ENCODE peak calls at places on chromosomes 2 and 18, in five cellular contexts. X is H1, E is cardiac muscle cell, Y is HCT116, P is caudate nucleus. A is an unnamed sample.

GRCh38 chr2:24920813-24921441 is 890 bp upstream of the ADCY3 start:
- DNase-seq in X (no peak), E (no peak), Y (no peak), P (no peak), A (no peak)

GRCh38 chr2:239368906-239369584 is 31.8 kb downstream of the HDAC4 start:
- DNase-seq in X (no peak), E (no peak), Y (no peak), P (no peak), A (no peak)

GRCh38 chr2:178392215-178392614 is 58.8 kb downstream of the PRKRA start:
- DNase-seq in X (no peak), E (peak; percentile 23), Y (no peak), P (no peak), A (no peak)

GRCh38 chr2:164725542-164725941 is 104.3 kb upstream of the GRB14 start:
- DNase-seq in X (no peak), E (no peak), Y (no peak), P (no peak), A (no peak)

GRCh38 chr2:230137902-230138539 is 69.3 kb upstream of the SLC16A14 start:
- DNase-seq in X (no peak), E (no peak), Y (no peak), P (no peak), A (no peak)

GRCh38 chr2:31998731-31999383 is 12.0 kb downstream of the MEMO1 start:
- DNase-seq in X (no peak), E (no peak), Y (no peak), P (no peak), A (no peak)

GRCh38 chr18:68316636-68317035 is 398.3 kb downstream of the TMX3 start:
- DNase-seq in X (no peak), E (peak; percentile 34), Y (no peak), P (no peak), A (no peak)

GRCh38 chr2:68319397-68320117 is at the start of gene CNRIP1:
- DNase-seq in X (no peak), E (peak; percentile 89), Y (no peak), P (peak; percentile 29), A (peak; percentile 51)

GRCh38 chr2:234592541-234592940 is 95.7 kb upstream of the ARL4C start:
- DNase-seq in X (no peak), E (no peak), Y (no peak), P (no peak), A (no peak)

GRCh38 chr2:105005601-105006000 is 32.3 kb upstream of the MRPS9 start:
- DNase-seq in X (no peak), E (no peak), Y (no peak), P (no peak), A (no peak)

GRCh38 chr2:12014088-12014960 is 267.9 kb downstream of the LPIN1 start:
- DNase-seq in X (no peak), E (peak; percentile 2), Y (no peak), P (no peak), A (no peak)

GRCh38 chr2:239155806-239156480 is 244.9 kb downstream of the HDAC4 start:
- DNase-seq in X (no peak), E (no peak), Y (no peak), P (no peak), A (no peak)

GRCh38 chr2:199442173-199442572 is 15.6 kb downstream of the SATB2 start:
- DNase-seq in X (no peak), E (no peak), Y (no peak), P (no peak), A (no peak)

GRCh38 chr2:173118385-173118784 is 42.7 kb downstream of the MAP3K20 start:
- DNase-seq in X (no peak), E (no peak), Y (no peak), P (no peak), A (no peak)

GRCh38 chr2:239558661-239559060 is 157.8 kb upstream of the HDAC4 start:
- DNase-seq in X (no peak), E (no peak), Y (no peak), P (no peak), A (no peak)

GRCh38 chr2:232295971-232296370 is 82.6 kb upstream of the ALPP start:
- DNase-seq in X (no peak), E (no peak), Y (no peak), P (no peak), A (no peak)

GRCh38 chr18:62384610-62385097 is 59.5 kb downstream of the TNFRSF11A start:
- DNase-seq in X (no peak), E (peak; percentile 38), Y (no peak), P (no peak), A (no peak)

GRCh38 chr2:70141754-70142589 is 48.8 kb downstream of the C2orf42 start:
- DNase-seq in X (no peak), E (no peak), Y (peak; percentile 32), P (no peak), A (peak; percentile 57)

GRCh38 chr2:211093743-211094303 is 537.4 kb downstream of the CPS1 start:
- DNase-seq in X (no peak), E (no peak), Y (peak; percentile 39), P (no peak), A (no peak)

GRCh38 chr18:22668496-22668895 is 250.8 kb upstream of the CTAGE1 start:
- DNase-seq in X (no peak), E (peak; percentile 24), Y (no peak), P (no peak), A (no peak)

GRCh38 chr2:221235941-221236340 is 336.2 kb downstream of the EPHA4 start:
- DNase-seq in X (no peak), E (no peak), Y (no peak), P (no peak), A (no peak)

GRCh38 chr2:232229296-232229916 is 149.1 kb upstream of the ALPP start:
- DNase-seq in X (peak; percentile 10), E (peak; percentile 50), Y (no peak), P (no peak), A (no peak)

GRCh38 chr2:44940612-44941464 is 664 bp upstream of the SIX3 start:
- DNase-seq in X (no peak), E (no peak), Y (no peak), P (no peak), A (no peak)

GRCh38 chr2:238404406-238405216 is 22.1 kb upstream of the ASB1 start:
- DNase-seq in X (no peak), E (no peak), Y (no peak), P (no peak), A (no peak)

GRCh38 chr18:32219431-32219830 is 29.6 kb downstream of the MEP1B start:
- DNase-seq in X (no peak), E (no peak), Y (no peak), P (no peak), A (no peak)

GRCh38 chr2:209441541-209441940 is 17.7 kb downstream of the MAP2 start:
- DNase-seq in X (no peak), E (peak; percentile 70), Y (no peak), P (no peak), A (peak; percentile 2)

GRCh38 chr2:181586569-181587076 is 70.3 kb downstream of the CERKL start:
- DNase-seq in X (no peak), E (no peak), Y (no peak), P (no peak), A (no peak)

GRCh38 chr18:35730738-35731370 is 149.3 kb downstream of the GALNT1 start:
- DNase-seq in X (no peak), E (peak; percentile 81), Y (no peak), P (no peak), A (no peak)

GRCh38 chr2:68365087-68365486 is at the start of gene PLEK:
- DNase-seq in X (no peak), E (no peak), Y (no peak), P (no peak), A (peak; percentile 33)

GRCh38 chr2:189609423-189609816 is 28.8 kb upstream of the SLC40A1 start:
- DNase-seq in X (no peak), E (peak; percentile 73), Y (no peak), P (no peak), A (no peak)
- H3K27ac ChIP-seq in X (no peak overlapping the region), E (no peak overlapping the region), Y (no peak overlapping the region), P (no peak overlapping the region), A (no peak overlapping the region)

GRCh38 chr2:237057107-237057506 is 28.6 kb upstream of the COPS8 start:
- DNase-seq in X (no peak), E (no peak), Y (no peak), P (no peak), A (no peak)

GRCh38 chr2:237058423-237058822 is 27.3 kb upstream of the COPS8 start:
- DNase-seq in X (no peak), E (no peak), Y (no peak), P (no peak), A (no peak)

GRCh38 chr2:237057893-237058300 is 27.8 kb upstream of the COPS8 start:
- DNase-seq in X (no peak), E (no peak), Y (no peak), P (no peak), A (no peak)

GRCh38 chr2:237055386-237056095 is 30.1 kb upstream of the COPS8 start:
- DNase-seq in X (no peak), E (no peak), Y (no peak), P (no peak), A (no peak)

GRCh38 chr2:237056271-237056875 is 29.3 kb upstream of the COPS8 start:
- DNase-seq in X (no peak), E (no peak), Y (no peak), P (no peak), A (no peak)
- H3K27ac ChIP-seq in X (no peak overlapping the region), E (no peak overlapping the region), Y (no peak overlapping the region), P (no peak overlapping the region), A (no peak overlapping the region)

GRCh38 chr2:86020984-86021383 is 84.7 kb downstream of the POLR1A start:
- DNase-seq in X (no peak), E (peak; percentile 56), Y (no peak), P (peak; percentile 60), A (peak; percentile 90)
- H3K27ac ChIP-seq in X (no peak overlapping the region), E (no peak overlapping the region), Y (no peak overlapping the region), P (peak overlapping the region; percentile 76), A (peak overlapping the region; percentile 76)

DNA sequence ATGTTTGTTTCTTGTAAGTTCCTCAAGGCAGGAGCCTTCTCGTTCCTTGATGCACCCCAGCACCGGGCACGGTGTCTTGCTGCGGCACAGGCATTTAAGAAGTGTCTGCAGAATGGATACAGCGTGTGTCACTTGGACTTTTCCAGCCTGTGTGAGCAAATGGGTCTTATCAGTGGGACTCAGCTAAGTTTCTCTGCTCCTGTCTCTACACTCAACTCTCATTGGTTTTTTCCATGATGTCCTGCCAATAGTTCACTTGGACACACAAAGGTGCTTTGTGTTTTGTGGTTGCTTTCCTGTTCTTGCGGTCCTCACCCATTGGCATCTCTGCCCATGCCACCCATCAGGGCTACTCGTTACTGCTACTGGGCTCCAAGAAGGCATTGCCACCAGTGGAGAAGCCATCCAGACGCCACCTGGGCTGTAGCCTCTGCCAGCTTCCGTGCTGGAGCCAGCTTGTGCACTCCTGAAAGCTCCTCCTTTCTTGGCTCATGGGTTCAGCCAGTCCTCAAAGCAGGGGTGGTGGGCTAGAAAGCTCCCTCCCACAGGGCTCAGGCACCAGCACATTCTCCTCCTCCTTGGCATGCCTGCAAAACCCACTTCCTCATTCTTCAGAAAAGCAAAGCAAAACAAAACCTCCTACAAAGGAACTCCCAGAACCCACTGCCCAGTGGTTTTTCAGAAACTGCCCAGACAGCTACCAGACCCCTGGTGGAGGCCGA is 41.4 kb downstream of the IL1R2 start:
- DNase-seq in X (no peak), E (peak; percentile 99), Y (no peak), P (no peak), A (no peak)
- H3K27ac ChIP-seq in X (no peak overlapping the region), E (no peak overlapping the region), Y (no peak overlapping the region), P (no peak overlapping the region), A (no peak overlapping the region)

GRCh38 chr2:120677221-120677620 is 58.4 kb upstream of the GLI2 start:
- DNase-seq in X (no peak), E (no peak), Y (no peak), P (no peak), A (no peak)
- H3K27ac ChIP-seq in X (no peak overlapping the region), E (no peak overlapping the region), Y (no peak overlapping the region), P (no peak overlapping the region), A (no peak overlapping the region)

GRCh38 chr2:231222318-231223000 is 24.0 kb downstream of the ARMC9 start:
- DNase-seq in X (no peak), E (no peak), Y (no peak), P (no peak), A (no peak)
- H3K27ac ChIP-seq in X (no peak overlapping the region), E (peak overlapping the region; percentile 34), Y (no peak overlapping the region), P (peak overlapping the region; percentile 0), A (no peak overlapping the region)